ENCODE peak calls at places on chromosome 1, in ten cellular contexts. T is D341Med, Y is brain microvascular endothelial cell, P is omental fat pad, B is endothelial cell, I is posterior cingulate gyrus, S is smooth muscle cell of the brain vasculature, D is germinal center, G is testis, X is lower lobe of right lung. F is an unnamed sample.

GRCh38 chr1:5906966-5907365 is 85.3 kb downstream of the NPHP4 start:
- DNase-seq in T (peak), Y (no peak), P (no peak), B (no peak), I (no peak), S (no peak), D (no peak), G (no peak), X (no peak), F (no peak)

GRCh38 chr1:220990417-220991337 is 111.4 kb downstream of the HLX start:
- DNase-seq in T (no peak), Y (peak), P (no peak), B (no peak), I (no peak), S (peak), D (no peak), G (no peak), X (no peak), F (no peak)

GRCh38 chr1:11520531-11521233 is 41.7 kb downstream of the DISP3 start:
- DNase-seq in T (no peak), Y (no peak), P (no peak), B (no peak), I (peak), S (no peak), D (no peak), G (no peak), X (no peak), F (no peak)

GRCh38 chr1:44811234-44811633 is 2.9 kb downstream of the BTBD19 start:
- DNase-seq in T (no peak), Y (no peak), P (no peak), B (no peak), I (no peak), S (no peak), D (no peak), G (no peak), X (peak), F (no peak)

GRCh38 chr1:89605692-89606091 is 27.2 kb upstream of the LRRC8C start:
- DNase-seq in T (no peak), Y (peak), P (no peak), B (no peak), I (no peak), S (peak), D (no peak), G (no peak), X (no peak), F (peak)

GRCh38 chr1:53637726-53638640 is 101.0 kb downstream of the GLIS1 start:
- DNase-seq in T (no peak), Y (no peak), P (peak), B (no peak), I (no peak), S (no peak), D (no peak), G (peak), X (no peak), F (no peak)

GRCh38 chr1:219261454-219261853 is 87.8 kb downstream of the LYPLAL1 start:
- DNase-seq in T (no peak), Y (no peak), P (no peak), B (no peak), I (no peak), S (no peak), D (no peak), G (no peak), X (no peak), F (no peak)

GRCh38 chr1:108200627-108201106 is 524 bp upstream of the SLC25A24 start:
- DNase-seq in T (peak), Y (peak), P (no peak), B (peak), I (peak), S (no peak), D (peak), G (peak), X (no peak), F (no peak)

GRCh38 chr1:225450491-225451191 is 22.8 kb upstream of the LBR start:
- DNase-seq in T (no peak), Y (no peak), P (no peak), B (no peak), I (no peak), S (no peak), D (no peak), G (no peak), X (peak), F (no peak)

GRCh38 chr1:68111804-68112436 is 61.5 kb upstream of the DIRAS3 start:
- DNase-seq in T (peak), Y (peak), P (no peak), B (peak), I (peak), S (peak), D (no peak), G (peak), X (peak), F (peak)

GRCh38 chr1:233097546-233098254 is 147.3 kb downstream of the NTPCR start:
- DNase-seq in T (no peak), Y (no peak), P (no peak), B (no peak), I (no peak), S (no peak), D (no peak), G (no peak), X (no peak), F (no peak)

GRCh38 chr1:245770191-245770590 is 615.4 kb downstream of the KIF26B start:
- DNase-seq in T (no peak), Y (no peak), P (no peak), B (no peak), I (no peak), S (no peak), D (no peak), G (no peak), X (no peak), F (no peak)

GRCh38 chr1:177800386-177801058 is 169.3 kb downstream of the SEC16B start:
- DNase-seq in T (no peak), Y (no peak), P (no peak), B (no peak), I (no peak), S (no peak), D (no peak), G (no peak), X (no peak), F (no peak)

GRCh38 chr1:167617950-167618269 is 12.1 kb upstream of the RCSD1 start:
- DNase-seq in T (no peak), Y (no peak), P (no peak), B (no peak), I (no peak), S (no peak), D (no peak), G (no peak), X (no peak), F (no peak)

GRCh38 chr1:72281144-72281543 is 1.2 kb downstream of the NEGR1 start:
- DNase-seq in T (no peak), Y (no peak), P (no peak), B (no peak), I (no peak), S (no peak), D (no peak), G (no peak), X (no peak), F (no peak)

GRCh38 chr1:234141006-234141405 is 232.2 kb upstream of the COA6 start:
- DNase-seq in T (no peak), Y (no peak), P (no peak), B (no peak), I (no peak), S (no peak), D (no peak), G (no peak), X (no peak), F (no peak)

GRCh38 chr1:109984190-109984455 is 442 bp upstream of the AHCYL1 start:
- DNase-seq in T (no peak), Y (peak), P (no peak), B (no peak), I (no peak), S (no peak), D (no peak), G (no peak), X (no peak), F (no peak)

GRCh38 chr1:241391926-241392710 is 35.1 kb upstream of the RGS7 start:
- DNase-seq in T (no peak), Y (no peak), P (no peak), B (no peak), I (no peak), S (peak), D (no peak), G (no peak), X (no peak), F (no peak)

GRCh38 chr1:205593532-205593931 is 38.3 kb downstream of the ELK4 start:
- DNase-seq in T (no peak), Y (no peak), P (no peak), B (no peak), I (no peak), S (no peak), D (no peak), G (no peak), X (no peak), F (no peak)

GRCh38 chr1:221408117-221408516 is 333.8 kb downstream of the DUSP10 start:
- DNase-seq in T (no peak), Y (no peak), P (no peak), B (no peak), I (no peak), S (no peak), D (no peak), G (no peak), X (no peak), F (no peak)

GRCh38 chr1:240073097-240073496 is 18.6 kb upstream of the FMN2 start:
- DNase-seq in T (no peak), Y (no peak), P (no peak), B (no peak), I (no peak), S (no peak), D (no peak), G (no peak), X (no peak), F (no peak)

GRCh38 chr1:67060811-67061218 is 6.9 kb upstream of the SLC35D1 start:
- DNase-seq in T (no peak), Y (peak), P (no peak), B (no peak), I (no peak), S (peak), D (no peak), G (no peak), X (no peak), F (peak)

GRCh38 chr1:231420299-231420958 is 1.7 kb downstream of the EGLN1 start:
- DNase-seq in T (no peak), Y (no peak), P (no peak), B (peak), I (no peak), S (no peak), D (peak), G (no peak), X (no peak), F (no peak)

GRCh38 chr1:230839166-230839565 is 29.2 kb downstream of the C1orf198 start:
- DNase-seq in T (no peak), Y (no peak), P (no peak), B (no peak), I (peak), S (no peak), D (no peak), G (no peak), X (no peak), F (no peak)

GRCh38 chr1:21568006-21568746 is 59.0 kb downstream of the ALPL start:
- DNase-seq in T (no peak), Y (no peak), P (no peak), B (no peak), I (no peak), S (no peak), D (no peak), G (no peak), X (no peak), F (no peak)

GRCh38 chr1:232968965-232969364 is 18.6 kb downstream of the NTPCR start:
- DNase-seq in T (no peak), Y (no peak), P (no peak), B (no peak), I (no peak), S (no peak), D (no peak), G (no peak), X (no peak), F (peak)

GRCh38 chr1:153628638-153629342 is 556 bp downstream of the S100A1 start:
- DNase-seq in T (no peak), Y (no peak), P (no peak), B (no peak), I (no peak), S (no peak), D (no peak), G (no peak), X (no peak), F (no peak)

GRCh38 chr1:192477630-192478029 is 97.9 kb upstream of the RGS1 start:
- DNase-seq in T (no peak), Y (no peak), P (no peak), B (no peak), I (no peak), S (no peak), D (peak), G (no peak), X (no peak), F (no peak)

GRCh38 chr1:85933901-85934300 is 222.7 kb downstream of the COL24A1 start:
- DNase-seq in T (no peak), Y (no peak), P (no peak), B (no peak), I (no peak), S (no peak), D (no peak), G (no peak), X (no peak), F (peak)

GRCh38 chr1:226545806-226546596 is 2.6 kb upstream of the STUM start:
- DNase-seq in T (no peak), Y (no peak), P (no peak), B (no peak), I (no peak), S (no peak), D (no peak), G (no peak), X (no peak), F (no peak)

GRCh38 chr1:13809461-13810159 is 109.6 kb downstream of the PRDM2 start:
- DNase-seq in T (no peak), Y (no peak), P (no peak), B (no peak), I (no peak), S (no peak), D (no peak), G (no peak), X (no peak), F (no peak)

GRCh38 chr1:29875557-29876028 is 639.3 kb downstream of the PTPRU start:
- DNase-seq in T (no peak), Y (no peak), P (no peak), B (peak), I (no peak), S (no peak), D (no peak), G (no peak), X (no peak), F (no peak)

F was measured in astrocyte of the cerebellum.